ENCODE peak calls at places on chromosome 1, in eight cellular contexts. M, R, A, E, B, D, W and N are unnamed samples.

GRCh38 chr1:58968360-58968952 is 184.6 kb upstream of the JUN start:
- DNase-seq in M (no peak), R (no peak), A (no peak), E (peak; percentile 53), B (peak; percentile 89), D (no peak), W (no peak), N (peak; percentile 15)

GRCh38 chr1:179883739-179884138 is 1.7 kb downstream of the TOR1AIP1 start:
- DNase-seq in M (no peak), R (peak; percentile 20), A (no peak), E (peak; percentile 84), B (no peak), D (no peak), W (no peak), N (peak; percentile 44)

GRCh38 chr1:3186526-3186921 is 117.5 kb downstream of the PRDM16 start:
- DNase-seq in M (peak; percentile 14), R (peak; percentile 31), A (peak; percentile 66), E (no peak), B (peak; percentile 95), D (no peak), W (no peak), N (no peak)

GRCh38 chr1:214107322-214108096 is 119.7 kb downstream of the PROX1 start:
- DNase-seq in M (no peak), R (no peak), A (no peak), E (no peak), B (no peak), D (no peak), W (no peak), N (no peak)

GRCh38 chr1:167713330-167714081 is 8.3 kb upstream of the MPZL1 start:
- DNase-seq in M (no peak), R (no peak), A (peak; percentile 49), E (peak; percentile 45), B (no peak), D (no peak), W (peak; percentile 41), N (no peak)

GRCh38 chr1:88272216-88272615 is 411.9 kb upstream of the PKN2 start:
- DNase-seq in M (no peak), R (no peak), A (no peak), E (no peak), B (no peak), D (no peak), W (no peak), N (no peak)

GRCh38 chr1:206559661-206559995 is 52.3 kb downstream of the RASSF5 start:
- DNase-seq in M (no peak), R (no peak), A (no peak), E (no peak), B (no peak), D (no peak), W (no peak), N (no peak)

GRCh38 chr1:78157162-78157561 is 111.4 kb downstream of the GIPC2 start:
- DNase-seq in M (no peak), R (no peak), A (no peak), E (no peak), B (no peak), D (no peak), W (no peak), N (no peak)